ENCODE peak calls at places on chromosomes 4 and X, in six cellular contexts. One of them, this sample, is unnamed. For H3K4me1, the result is how much of the 10 kb centered on the place peaks cover.

GRCh38 chr4:83113429-83113786 is 1.1 kb downstream of the PLAC8 start:
- DNase-seq in ovary: no peak
- DNase-seq in uterus: no peak
- DNase-seq in CD4-positive, CD25-positive, alpha-beta regulatory T cell: no peak
- DNase-seq in psoas muscle: no peak
- DNase-seq in IMR-90: no peak
- DNase-seq in this sample: no peak

GRCh38 chr4:8274772-8275241 is 5.3 kb downstream of the HTRA3 start:
- DNase-seq in ovary: peak
- DNase-seq in uterus: peak
- DNase-seq in CD4-positive, CD25-positive, alpha-beta regulatory T cell: no peak
- DNase-seq in psoas muscle: peak
- DNase-seq in IMR-90: peak
- DNase-seq in this sample: peak

GRCh38 chr4:19486400-19486799 is 765.3 kb upstream of the SLIT2 start:
- DNase-seq in ovary: no peak
- DNase-seq in uterus: no peak
- DNase-seq in CD4-positive, CD25-positive, alpha-beta regulatory T cell: no peak
- DNase-seq in psoas muscle: no peak
- DNase-seq in IMR-90: no peak
- DNase-seq in this sample: no peak

GRCh38 chr4:80092088-80092487 is 19.1 kb upstream of the ANTXR2 start:
- DNase-seq in ovary: no peak
- DNase-seq in uterus: no peak
- DNase-seq in CD4-positive, CD25-positive, alpha-beta regulatory T cell: no peak
- DNase-seq in psoas muscle: no peak
- DNase-seq in IMR-90: no peak
- DNase-seq in this sample: no peak

GRCh38 chr4:22869235-22869634 is 176.5 kb downstream of the GBA3 start:
- DNase-seq in ovary: no peak
- DNase-seq in uterus: no peak
- DNase-seq in CD4-positive, CD25-positive, alpha-beta regulatory T cell: no peak
- DNase-seq in psoas muscle: no peak
- DNase-seq in IMR-90: no peak
- DNase-seq in this sample: no peak

GRCh38 chr4:140944539-140944938 is 188.4 kb upstream of the TBC1D9 start:
- DNase-seq in ovary: no peak
- DNase-seq in uterus: no peak
- DNase-seq in CD4-positive, CD25-positive, alpha-beta regulatory T cell: no peak
- DNase-seq in psoas muscle: no peak
- DNase-seq in IMR-90: peak
- DNase-seq in this sample: no peak

GRCh38 chr4:153274967-153275366 is 69.5 kb upstream of the MND1 start:
- DNase-seq in ovary: no peak
- DNase-seq in uterus: no peak
- DNase-seq in CD4-positive, CD25-positive, alpha-beta regulatory T cell: no peak
- DNase-seq in psoas muscle: no peak
- DNase-seq in IMR-90: no peak
- DNase-seq in this sample: no peak

GRCh38 chrX:150731795-150732194 is 38.6 kb downstream of the MTMR1 start:
- DNase-seq in ovary: no peak
- DNase-seq in uterus: peak
- DNase-seq in CD4-positive, CD25-positive, alpha-beta regulatory T cell: no peak
- DNase-seq in psoas muscle: no peak
- DNase-seq in IMR-90: peak
- DNase-seq in this sample: no peak

GRCh38 chr4:81688085-81688484 is 216.4 kb upstream of the RASGEF1B start:
- DNase-seq in ovary: no peak
- DNase-seq in uterus: no peak
- DNase-seq in CD4-positive, CD25-positive, alpha-beta regulatory T cell: no peak
- DNase-seq in psoas muscle: no peak
- DNase-seq in IMR-90: no peak
- DNase-seq in this sample: no peak

GRCh38 chr4:72326692-72327632 is 242.1 kb downstream of the ADAMTS3 start:
- DNase-seq in ovary: no peak
- DNase-seq in uterus: no peak
- DNase-seq in CD4-positive, CD25-positive, alpha-beta regulatory T cell: no peak
- DNase-seq in psoas muscle: no peak
- DNase-seq in IMR-90: peak
- DNase-seq in this sample: no peak

GRCh38 chr4:169335331-169335730 is 64.6 kb upstream of the SH3RF1 start:
- DNase-seq in ovary: no peak
- DNase-seq in uterus: no peak
- DNase-seq in CD4-positive, CD25-positive, alpha-beta regulatory T cell: no peak
- DNase-seq in psoas muscle: no peak
- DNase-seq in IMR-90: peak
- DNase-seq in this sample: no peak

GRCh38 chrX:134338527-134338926 is 101.5 kb downstream of the CCDC160 start:
- DNase-seq in ovary: no peak
- DNase-seq in uterus: no peak
- DNase-seq in CD4-positive, CD25-positive, alpha-beta regulatory T cell: no peak
- DNase-seq in psoas muscle: no peak
- DNase-seq in IMR-90: no peak
- DNase-seq in this sample: no peak

GRCh38 chrX:145825896-145826295 is 8.3 kb downstream of the SLITRK2 start:
- DNase-seq in ovary: no peak
- DNase-seq in uterus: no peak
- DNase-seq in CD4-positive, CD25-positive, alpha-beta regulatory T cell: no peak
- DNase-seq in psoas muscle: no peak
- DNase-seq in IMR-90: no peak
- DNase-seq in this sample: no peak

GRCh38 chrX:2500681-2501151 is at the start of the genes DHRSX and ZBED1:
- DNase-seq in ovary: peak
- DNase-seq in uterus: no peak
- DNase-seq in CD4-positive, CD25-positive, alpha-beta regulatory T cell: peak
- DNase-seq in psoas muscle: peak
- DNase-seq in IMR-90: no peak
- DNase-seq in this sample: no peak
- H3K4me1 ChIP-seq in ovary: under half
- H3K4me1 ChIP-seq in uterus: under half
- H3K4me1 ChIP-seq in CD4-positive, CD25-positive, alpha-beta regulatory T cell: under half
- H3K4me1 ChIP-seq in psoas muscle: under half
- H3K4me1 ChIP-seq in IMR-90: under half
- H3K4me1 ChIP-seq in this sample: under half

DNA sequence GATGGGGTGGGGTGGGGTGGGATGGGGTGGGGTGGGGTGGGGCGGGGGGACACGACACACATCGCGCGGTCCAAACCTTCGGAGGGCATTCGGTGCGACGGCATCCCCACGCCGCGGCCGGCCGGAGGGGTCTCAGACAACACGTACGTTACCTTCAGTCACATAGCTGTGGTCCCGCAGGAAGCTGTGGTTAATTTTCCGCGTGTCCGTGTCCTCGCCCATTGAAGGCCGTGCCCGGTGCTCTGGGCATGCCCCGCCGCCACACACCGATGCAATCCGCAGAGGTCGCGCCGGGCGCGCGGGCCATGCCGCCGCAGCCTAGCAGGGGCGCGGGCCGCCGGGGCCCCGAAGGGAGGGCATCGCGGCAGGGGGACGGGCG is 417 bp downstream of the PPP2R2C start:
- DNase-seq in ovary: no peak
- DNase-seq in uterus: no peak
- DNase-seq in CD4-positive, CD25-positive, alpha-beta regulatory T cell: no peak
- DNase-seq in psoas muscle: no peak
- DNase-seq in IMR-90: no peak
- DNase-seq in this sample: peak
- H3K4me3 ChIP-seq in ovary: peak
- H3K4me3 ChIP-seq in uterus: peak
- H3K4me3 ChIP-seq in CD4-positive, CD25-positive, alpha-beta regulatory T cell: no peak
- H3K4me3 ChIP-seq in psoas muscle: peak
- H3K4me3 ChIP-seq in IMR-90: no peak
- H3K4me3 ChIP-seq in this sample: no peak

GRCh38 chr4:26377352-26378311 is 56.8 kb downstream of the RBPJ start:
- DNase-seq in ovary: no peak
- DNase-seq in uterus: no peak
- DNase-seq in CD4-positive, CD25-positive, alpha-beta regulatory T cell: no peak
- DNase-seq in psoas muscle: no peak
- DNase-seq in IMR-90: no peak
- DNase-seq in this sample: no peak
- H3K4me1 ChIP-seq in ovary: under half
- H3K4me1 ChIP-seq in uterus: under half
- H3K4me1 ChIP-seq in CD4-positive, CD25-positive, alpha-beta regulatory T cell: under half
- H3K4me1 ChIP-seq in psoas muscle: under half
- H3K4me1 ChIP-seq in IMR-90: under half
- H3K4me1 ChIP-seq in this sample: under half

GRCh38 chr4:52246834-52247233 is 195.7 kb downstream of the SPATA18 start:
- DNase-seq in ovary: no peak
- DNase-seq in uterus: no peak
- DNase-seq in CD4-positive, CD25-positive, alpha-beta regulatory T cell: no peak
- DNase-seq in psoas muscle: no peak
- DNase-seq in IMR-90: no peak
- DNase-seq in this sample: no peak

GRCh38 chr4:52250124-52250523 is 199.0 kb downstream of the SPATA18 start:
- DNase-seq in ovary: peak
- DNase-seq in uterus: peak
- DNase-seq in CD4-positive, CD25-positive, alpha-beta regulatory T cell: no peak
- DNase-seq in psoas muscle: peak
- DNase-seq in IMR-90: no peak
- DNase-seq in this sample: peak

GRCh38 chr4:52248836-52249235 is 197.7 kb downstream of the SPATA18 start:
- DNase-seq in ovary: no peak
- DNase-seq in uterus: no peak
- DNase-seq in CD4-positive, CD25-positive, alpha-beta regulatory T cell: no peak
- DNase-seq in psoas muscle: no peak
- DNase-seq in IMR-90: no peak
- DNase-seq in this sample: no peak

GRCh38 chr4:52251864-52252263 is 200.8 kb downstream of the SPATA18 start:
- DNase-seq in ovary: no peak
- DNase-seq in uterus: no peak
- DNase-seq in CD4-positive, CD25-positive, alpha-beta regulatory T cell: no peak
- DNase-seq in psoas muscle: no peak
- DNase-seq in IMR-90: no peak
- DNase-seq in this sample: no peak

DNA sequence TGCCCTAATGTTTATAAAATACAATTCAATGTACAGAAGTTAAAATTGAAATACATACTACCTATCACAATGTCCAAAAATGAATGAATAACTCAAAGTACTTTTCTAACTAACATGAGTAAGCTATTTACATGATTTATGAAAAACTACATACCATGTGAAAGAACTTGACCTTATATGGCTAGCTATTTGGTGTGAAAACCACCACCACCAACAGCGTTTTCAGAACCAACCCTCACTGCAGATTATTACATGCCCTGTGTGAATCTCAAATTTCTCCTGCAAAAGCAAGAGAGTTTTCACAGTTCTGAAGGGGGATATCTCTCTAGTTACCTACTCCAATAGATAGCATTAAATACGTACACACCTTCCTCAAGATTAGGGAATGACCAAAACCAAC is 198.5 kb downstream of the SPATA18 start:
- DNase-seq in ovary: no peak
- DNase-seq in uterus: no peak
- DNase-seq in CD4-positive, CD25-positive, alpha-beta regulatory T cell: no peak
- DNase-seq in psoas muscle: no peak
- DNase-seq in IMR-90: no peak
- DNase-seq in this sample: no peak
- H3K4me3 ChIP-seq in ovary: no peak
- H3K4me3 ChIP-seq in uterus: no peak
- H3K4me3 ChIP-seq in CD4-positive, CD25-positive, alpha-beta regulatory T cell: no peak
- H3K4me3 ChIP-seq in psoas muscle: no peak
- H3K4me3 ChIP-seq in IMR-90: no peak
- H3K4me3 ChIP-seq in this sample: no peak

DNA sequence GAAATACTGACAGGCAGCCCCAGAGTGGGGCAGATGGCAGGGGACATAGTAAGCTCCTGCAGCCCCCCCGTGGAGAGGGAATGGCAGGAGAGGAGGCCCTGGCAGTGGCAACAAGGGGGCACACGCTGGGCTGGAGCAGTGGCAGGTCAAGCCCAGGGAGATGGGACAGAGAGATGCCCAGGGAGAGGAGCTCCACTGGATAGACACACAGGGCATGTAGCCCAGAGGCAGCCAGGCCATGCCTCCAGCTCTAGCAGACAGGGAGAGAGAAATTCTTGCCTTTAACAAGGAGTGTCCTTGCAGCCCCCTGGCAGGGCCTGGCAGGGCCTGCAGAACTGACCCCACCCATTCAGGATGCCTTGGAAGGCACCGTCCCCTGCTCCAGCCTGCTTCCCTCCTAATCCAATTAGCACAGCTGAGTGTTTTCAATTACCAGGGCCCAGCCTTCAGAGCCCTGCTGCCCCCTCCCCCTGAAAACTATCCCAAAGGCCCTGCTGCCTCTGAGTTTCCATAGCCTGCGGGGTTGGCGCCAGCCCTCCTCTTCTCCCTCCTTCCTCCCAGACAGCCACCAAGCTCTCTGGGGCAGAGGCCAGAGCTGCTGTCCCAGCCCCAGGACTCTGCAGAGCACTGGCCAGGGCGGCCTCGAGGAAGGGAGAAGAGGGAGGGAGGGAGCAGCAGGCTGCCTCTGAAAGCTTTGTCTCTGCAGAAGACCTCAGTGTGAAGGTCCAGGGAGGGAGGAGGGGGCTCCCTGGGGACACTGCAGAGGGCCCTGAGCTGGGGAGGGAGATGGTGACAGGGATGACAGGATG is 12.5 kb downstream of the L1CAM start:
- DNase-seq in ovary: no peak
- DNase-seq in uterus: no peak
- DNase-seq in CD4-positive, CD25-positive, alpha-beta regulatory T cell: no peak
- DNase-seq in psoas muscle: no peak
- DNase-seq in IMR-90: no peak
- DNase-seq in this sample: no peak
- H3K4me1 ChIP-seq in ovary: under half
- H3K4me1 ChIP-seq in uterus: under half
- H3K4me1 ChIP-seq in CD4-positive, CD25-positive, alpha-beta regulatory T cell: under half
- H3K4me1 ChIP-seq in psoas muscle: under half
- H3K4me1 ChIP-seq in IMR-90: under half
- H3K4me1 ChIP-seq in this sample: under half

This sample was measured in sigmoid colon.